ENCODE peak calls at places on chromosomes 11 and 22, in four cellular contexts. X is K562, Q is HL-60, P is GM12878. H is an unnamed sample.

GRCh38 chr22:23181763-23182288 is 1.5 kb downstream of the BCR start:
- DNase-seq in X (peak), Q (no peak), P (no peak), H (no peak)

GRCh38 chr11:69344570-69345145 is 50.7 kb downstream of the MYEOV start:
- DNase-seq in X (no peak), Q (no peak), P (no peak), H (no peak)

GRCh38 chr11:71171024-71171423 is 81.4 kb downstream of the SHANK2 start:
- DNase-seq in X (no peak), Q (no peak), P (no peak), H (no peak)

GRCh38 chr22:50683086-50683993 is 10.7 kb downstream of the SHANK3 start:
- DNase-seq in X (no peak), Q (no peak), P (peak), H (peak)

GRCh38 chr11:15547685-15548084 is 433.0 kb downstream of the INSC start:
- DNase-seq in X (no peak), Q (no peak), P (no peak), H (no peak)

GRCh38 chr11:69540118-69541000 is 58.9 kb downstream of the LINC01488 start:
- DNase-seq in X (no peak), Q (no peak), P (no peak), H (no peak)

GRCh38 chr11:42422094-42422493 is 889.7 kb upstream of the API5 start:
- DNase-seq in X (no peak), Q (no peak), P (no peak), H (no peak)

GRCh38 chr22:28222571-28222970 is 303.5 kb upstream of the PITPNB start:
- DNase-seq in X (no peak), Q (no peak), P (no peak), H (no peak)

GRCh38 chr11:65077466-65077865 is 6.4 kb downstream of the CDCA5 start:
- DNase-seq in X (no peak), Q (no peak), P (no peak), H (no peak)

GRCh38 chr11:848380-848931 is 5.8 kb downstream of the TSPAN4 start:
- DNase-seq in X (peak), Q (no peak), P (no peak), H (peak)

GRCh38 chr11:28169816-28170215 is 61.6 kb downstream of the METTL15 start:
- DNase-seq in X (peak), Q (no peak), P (no peak), H (no peak)

GRCh38 chr11:12451179-12451814 is 73.9 kb downstream of the PARVA start:
- DNase-seq in X (no peak), Q (no peak), P (no peak), H (no peak)

GRCh38 chr11:70203749-70204465 is 811 bp downstream of the FADD start:
- DNase-seq in X (peak), Q (peak), P (peak), H (peak)

GRCh38 chr11:109772846-109773400 is 320.3 kb upstream of the ZC3H12C start:
- DNase-seq in X (no peak), Q (no peak), P (no peak), H (no peak)

GRCh38 chr11:72996959-72997358 is 145.2 kb downstream of the FCHSD2 start:
- DNase-seq in X (no peak), Q (no peak), P (no peak), H (no peak)

GRCh38 chr11:2886191-2886894 is 768 bp upstream of the CDKN1C start:
- DNase-seq in X (no peak), Q (no peak), P (no peak), H (no peak)

GRCh38 chr22:44002324-44002723 is 21.8 kb upstream of the PARVB start:
- DNase-seq in X (no peak), Q (no peak), P (no peak), H (no peak)

GRCh38 chr22:37462426-37462825 is 23.8 kb downstream of the MFNG start:
- DNase-seq in X (no peak), Q (no peak), P (no peak), H (no peak)
- TF ChIP-seq SPI1 in X (no peak), Q (no peak), P (no peak), H (no peak)

DNA sequence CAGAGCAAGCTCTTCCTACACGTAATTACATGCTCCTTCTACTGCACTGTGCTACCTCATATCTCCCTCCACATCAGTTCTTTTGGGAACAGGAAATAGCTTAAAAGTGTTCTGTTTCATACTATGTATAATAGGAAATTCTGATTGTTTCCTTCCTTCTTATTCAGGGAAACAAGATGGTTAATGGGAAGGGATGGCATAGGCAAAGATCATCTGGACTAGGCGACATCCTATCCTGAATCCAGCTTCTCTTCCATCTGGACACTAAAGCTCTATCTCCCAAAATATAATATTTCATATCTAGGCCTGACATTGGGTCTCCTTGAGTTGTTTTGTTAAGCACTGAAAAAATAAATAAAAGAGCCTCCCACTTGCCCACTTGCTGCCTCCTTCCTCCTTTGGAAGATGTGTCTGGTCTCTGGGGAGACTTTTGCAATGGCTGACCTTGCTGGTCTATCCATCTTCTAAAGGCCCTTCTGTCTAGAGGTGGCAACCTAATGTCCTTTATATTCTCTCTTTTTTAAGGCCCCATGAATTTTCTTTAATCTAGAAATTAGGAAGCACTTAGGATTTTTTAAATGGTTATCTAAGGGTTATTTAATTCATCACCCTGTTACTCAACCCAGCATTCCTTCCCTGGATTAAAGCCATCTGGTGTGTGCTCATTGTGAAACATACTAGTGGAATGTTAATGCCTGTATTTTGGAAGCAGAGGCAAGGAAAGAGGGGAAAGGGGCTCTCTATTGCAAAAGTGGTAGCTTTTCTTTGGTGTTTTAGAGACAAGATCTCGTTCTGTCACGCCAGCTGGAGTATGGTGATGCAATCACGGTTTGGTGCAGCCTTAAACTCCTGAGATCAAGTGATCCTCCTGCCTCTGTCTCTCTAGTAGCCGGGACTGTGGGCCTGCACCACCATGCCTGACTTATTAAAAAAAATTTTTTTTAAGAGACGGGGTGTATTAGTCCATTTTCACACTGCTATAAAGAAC is 20.6 kb downstream of the CLMP start:
- DNase-seq in X (no peak), Q (peak), P (no peak), H (no peak)
- TF ChIP-seq POLR2AphosphoS5 in X (no peak), Q (no peak), P (no peak), H (no peak)

DNA sequence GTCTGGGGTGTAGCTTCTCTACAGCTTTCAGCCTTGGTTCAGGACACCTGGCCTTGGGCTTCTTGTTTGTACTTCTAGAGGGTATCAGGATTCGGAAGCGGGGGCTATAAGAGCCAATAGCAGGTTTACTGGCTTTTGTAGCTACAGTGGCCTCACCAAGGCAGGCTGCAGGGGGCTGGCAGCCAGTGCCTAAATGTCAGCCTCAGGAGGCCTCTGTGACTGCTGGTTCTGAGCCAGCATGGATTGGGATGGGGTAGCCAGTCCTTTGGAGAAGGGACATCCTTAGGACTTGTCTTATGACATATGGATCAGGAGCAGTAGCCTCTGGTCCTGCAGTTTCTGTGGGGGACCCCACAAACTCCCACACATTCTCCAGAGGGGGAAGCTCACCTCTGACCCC is 29.9 kb downstream of the EIF3F start:
- DNase-seq in X (no peak), Q (no peak), P (no peak), H (no peak)
- TF ChIP-seq SPI1 in X (no peak), Q (no peak), P (no peak), H (no peak)

GRCh38 chr11:46392421-46393230 is 1.1 kb upstream of the CHRM4 start:
- DNase-seq in X (peak), Q (peak), P (no peak), H (peak)
- TF ChIP-seq POLR2AphosphoS5 in X (no peak), Q (no peak), P (no peak), H (no peak)

H was measured in GM12891.